ENCODE peak calls at places on chromosomes 6 and 20, in seven cellular contexts. Q, Z, U, R, Y, L and G are unnamed samples.

GRCh38 chr6:99838607-99839006 is 155.4 kb downstream of the MCHR2 start:
- DNase-seq in L (no peak), Y (no peak), R (no peak), U (no peak), Z (no peak), Q (no peak), G (no peak)

GRCh38 chr6:139378882-139379341 is 4.5 kb upstream of the CITED2 start:
- DNase-seq in R (no peak), Q (no peak), Y (no peak), L (peak), Z (no peak), U (no peak), G (no peak)

GRCh38 chr20:10986586-10986985 is 312.8 kb upstream of the JAG1 start:
- DNase-seq in Q (no peak), L (no peak), R (no peak), Z (no peak), U (no peak), Y (no peak), G (no peak)

GRCh38 chr6:42104095-42104806 is 38.2 kb downstream of the C6orf132 start:
- DNase-seq in Z (no peak), R (peak), U (no peak), Y (peak), Q (peak), L (no peak), G (peak)

GRCh38 chr20:60123652-60124051 is 165.4 kb downstream of the CDH26 start:
- DNase-seq in Q (no peak), R (no peak), Y (no peak), U (no peak), Z (no peak), L (peak), G (no peak)

GRCh38 chr6:27441001-27441400 is 31.9 kb downstream of the ZNF184 start:
- DNase-seq in Y (no peak), L (no peak), Q (no peak), Z (no peak), U (no peak), R (no peak), G (no peak)

GRCh38 chr6:1024587-1024986 is 287.3 kb upstream of the FOXQ1 start:
- DNase-seq in Y (no peak), L (no peak), Z (no peak), Q (no peak), R (no peak), U (no peak), G (peak)

GRCh38 chr6:167826230-167827061 is at the start of gene AFDN:
- DNase-seq in Z (no peak), Q (peak), R (peak), U (peak), L (peak), Y (peak), G (no peak)

GRCh38 chr6:147220345-147220744 is 16.1 kb downstream of the STXBP5 start:
- DNase-seq in Z (no peak), L (no peak), R (no peak), Q (no peak), Y (no peak), U (no peak), G (no peak)

GRCh38 chr6:149473080-149474052 is 11.4 kb downstream of the ZC3H12D start:
- DNase-seq in L (no peak), U (no peak), Y (no peak), Z (peak), Q (no peak), R (peak), G (no peak)

GRCh38 chr6:128538763-128539162 is 18.4 kb upstream of the PTPRK start:
- DNase-seq in Q (no peak), R (no peak), Y (no peak), L (no peak), Z (no peak), U (no peak), G (no peak)

GRCh38 chr6:90537723-90538407 is 49.0 kb downstream of the MAP3K7 start:
- DNase-seq in R (peak), U (no peak), L (no peak), Y (no peak), Q (no peak), Z (no peak), G (peak)

GRCh38 chr20:55166063-55166462 is 690.7 kb downstream of the DOK5 start:
- DNase-seq in Q (no peak), Y (peak), U (no peak), R (no peak), Z (no peak), L (no peak), G (no peak)

GRCh38 chr6:154767419-154767818 is 34.2 kb downstream of the SCAF8 start:
- DNase-seq in Y (no peak), Z (no peak), R (no peak), L (no peak), Q (no peak), U (no peak), G (no peak)

GRCh38 chr20:57824909-57825308 is 115.1 kb upstream of the PMEPA1 start:
- DNase-seq in R (no peak), Z (no peak), U (no peak), Q (no peak), Y (no peak), L (no peak), G (no peak)

GRCh38 chr20:50244352-50245149 is 53.9 kb downstream of the CEBPB start:
- DNase-seq in Y (no peak), U (no peak), R (no peak), Z (no peak), Q (no peak), L (no peak), G (no peak)